ENCODE peak calls at places on chromosome 12, in eight cellular contexts. A is suprapubic skin; X is amniotic stem cell; J is stimulated activated CD4-positive, alpha-beta T cell treated with anti-CD3 and anti-CD28 coated beads, Interleukin-15, amount 100 ng/mL, for 1 hour; N is NB4; P is Right ventricle myocardium superior; C is central memory CD4-positive, alpha-beta T cell; W is aorta. Q is an unnamed sample.

GRCh38 chr12:8637666-8638065 is 25.0 kb downstream of the MFAP5 start:
- DNase-seq in A (no peak), X (no peak), J (no peak), N (no peak), P (no peak), C (no peak), W (no peak), Q (no peak)

GRCh38 chr12:59780605-59781135 is 184.8 kb downstream of the SLC16A7 start:
- DNase-seq in A (no peak), X (no peak), J (no peak), N (peak), P (no peak), C (no peak), W (no peak), Q (no peak)

GRCh38 chr12:27013606-27014084 is 539 bp downstream of the TM7SF3 start:
- DNase-seq in A (peak), X (no peak), J (no peak), N (peak), P (no peak), C (no peak), W (no peak), Q (no peak)

GRCh38 chr12:103571286-103571685 is 15.8 kb upstream of the STAB2 start:
- DNase-seq in A (no peak), X (no peak), J (no peak), N (no peak), P (peak), C (no peak), W (no peak), Q (no peak)

GRCh38 chr12:52278931-52279682 is 4.7 kb downstream of the KRT86 start:
- DNase-seq in A (peak), X (no peak), J (peak), N (peak), P (peak), C (peak), W (peak), Q (peak)

GRCh38 chr12:106246891-106247730 is 709 bp downstream of the CKAP4 start:
- DNase-seq in A (peak), X (no peak), J (peak), N (peak), P (peak), C (peak), W (peak), Q (peak)

GRCh38 chr12:65905941-65906471 is 81.7 kb downstream of the HMGA2 start:
- DNase-seq in A (no peak), X (no peak), J (no peak), N (no peak), P (no peak), C (no peak), W (no peak), Q (no peak)

GRCh38 chr12:26106347-26106746 is 18.5 kb downstream of the BHLHE41 start:
- DNase-seq in A (no peak), X (no peak), J (no peak), N (no peak), P (no peak), C (no peak), W (no peak), Q (no peak)

GRCh38 chr12:130425698-130426245 is 88.1 kb downstream of the PIWIL1 start:
- DNase-seq in A (no peak), X (no peak), J (no peak), N (no peak), P (no peak), C (no peak), W (no peak), Q (no peak)

GRCh38 chr12:2168808-2169207 is 116.0 kb downstream of the CACNA1C start:
- DNase-seq in A (peak), X (no peak), J (no peak), N (no peak), P (no peak), C (no peak), W (no peak), Q (no peak)

GRCh38 chr12:14879222-14879933 is 6.3 kb downstream of the MGP start:
- DNase-seq in A (no peak), X (no peak), J (no peak), N (no peak), P (no peak), C (no peak), W (no peak), Q (no peak)

GRCh38 chr12:13373131-13373530 is 176.6 kb downstream of the EMP1 start:
- DNase-seq in A (no peak), X (no peak), J (no peak), N (no peak), P (no peak), C (no peak), W (no peak), Q (no peak)

GRCh38 chr12:86724716-86725115 is 468.5 kb upstream of the MGAT4C start:
- DNase-seq in A (no peak), X (no peak), J (no peak), N (no peak), P (no peak), C (no peak), W (no peak), Q (no peak)

GRCh38 chr12:30847259-30847658 is 79.3 kb upstream of the TSPAN11 start:
- DNase-seq in A (no peak), X (peak), J (no peak), N (peak), P (no peak), C (peak), W (no peak), Q (no peak)

GRCh38 chr12:46722737-46723136 is 103.1 kb downstream of the SLC38A4 start:
- DNase-seq in A (no peak), X (no peak), J (no peak), N (no peak), P (no peak), C (no peak), W (no peak), Q (no peak)

GRCh38 chr12:62724947-62725447 is 210.0 kb downstream of the PPM1H start:
- DNase-seq in A (no peak), X (peak), J (no peak), N (peak), P (no peak), C (no peak), W (no peak), Q (no peak)

GRCh38 chr12:122018937-122019336 is 2.7 kb upstream of the BCL7A start:
- DNase-seq in A (no peak), X (no peak), J (no peak), N (no peak), P (no peak), C (no peak), W (no peak), Q (no peak)

GRCh38 chr12:110563702-110564470 is 19.2 kb downstream of the PPTC7 start:
- DNase-seq in A (no peak), X (no peak), J (no peak), N (peak), P (no peak), C (no peak), W (no peak), Q (no peak)

GRCh38 chr12:57730336-57731067 is 8.0 kb downstream of the AGAP2 start:
- DNase-seq in A (no peak), X (no peak), J (no peak), N (no peak), P (no peak), C (no peak), W (no peak), Q (no peak)

GRCh38 chr12:95942532-95943230 is at the start of gene CCDC38:
- DNase-seq in A (peak), X (peak), J (peak), N (peak), P (peak), C (peak), W (peak), Q (peak)

GRCh38 chr12:116183741-116184141 is 93.8 kb downstream of the MED13L start:
- DNase-seq in A (no peak), X (no peak), J (no peak), N (no peak), P (no peak), C (no peak), W (no peak), Q (no peak)

GRCh38 chr12:124744659-124745467 is 118.8 kb downstream of the SCARB1 start:
- DNase-seq in A (no peak), X (no peak), J (no peak), N (no peak), P (no peak), C (no peak), W (no peak), Q (peak)

GRCh38 chr12:132772551-132772950 is 10.9 kb upstream of the ANKLE2 start:
- DNase-seq in A (no peak), X (no peak), J (no peak), N (no peak), P (peak), C (no peak), W (no peak), Q (no peak)

GRCh38 chr12:56590237-56590830 is 39.8 kb downstream of the BAZ2A start:
- DNase-seq in A (no peak), X (no peak), J (no peak), N (peak), P (no peak), C (no peak), W (no peak), Q (no peak)

GRCh38 chr12:72432037-72432604 is 160.0 kb downstream of the TRHDE start:
- DNase-seq in A (no peak), X (no peak), J (no peak), N (no peak), P (no peak), C (no peak), W (no peak), Q (no peak)

GRCh38 chr12:75954076-75954475 is 77.5 kb downstream of the PHLDA1 start:
- DNase-seq in A (no peak), X (peak), J (no peak), N (no peak), P (no peak), C (no peak), W (no peak), Q (no peak)

GRCh38 chr12:95322335-95322734 is 104.7 kb downstream of the VEZT start:
- DNase-seq in A (no peak), X (no peak), J (no peak), N (no peak), P (no peak), C (no peak), W (no peak), Q (no peak)